ENCODE peak calls at places on chromosome 12, in nine cellular contexts. One of them, this sample, is unnamed.

GRCh38 chr12:2341871-2342270 is 289.1 kb downstream of the CACNA1C start:
- DNase-seq in GM06990: no peak
- DNase-seq in CD8-positive, alpha-beta memory T cell: no peak
- DNase-seq in GM10248: no peak
- DNase-seq in HFFc6: peak; percentile 67
- DNase-seq in CD4-positive, CD25-positive, alpha-beta regulatory T cell: no peak
- DNase-seq in left ventricle myocardium inferior: no peak
- DNase-seq in GM23248: peak; percentile 87
- DNase-seq in type B pancreatic cell: no peak
- DNase-seq in this sample: no peak

GRCh38 chr12:47328831-47329545 is 249.2 kb upstream of the AMIGO2 start:
- DNase-seq in HFFc6: peak; percentile 58
- DNase-seq in CD8-positive, alpha-beta memory T cell: no peak
- DNase-seq in CD4-positive, CD25-positive, alpha-beta regulatory T cell: no peak
- DNase-seq in type B pancreatic cell: no peak
- DNase-seq in GM10248: no peak
- DNase-seq in GM23248: peak; percentile 79
- DNase-seq in GM06990: no peak
- DNase-seq in left ventricle myocardium inferior: no peak
- DNase-seq in this sample: no peak

GRCh38 chr12:22971771-22972191 is 346.8 kb downstream of the ETNK1 start:
- DNase-seq in CD8-positive, alpha-beta memory T cell: no peak
- DNase-seq in CD4-positive, CD25-positive, alpha-beta regulatory T cell: no peak
- DNase-seq in GM06990: no peak
- DNase-seq in HFFc6: no peak
- DNase-seq in left ventricle myocardium inferior: no peak
- DNase-seq in GM10248: no peak
- DNase-seq in GM23248: peak; percentile 39
- DNase-seq in type B pancreatic cell: no peak
- DNase-seq in this sample: no peak

GRCh38 chr12:15443611-15444010 is 121.3 kb downstream of the PTPRO start:
- DNase-seq in left ventricle myocardium inferior: no peak
- DNase-seq in GM06990: no peak
- DNase-seq in GM23248: no peak
- DNase-seq in CD4-positive, CD25-positive, alpha-beta regulatory T cell: no peak
- DNase-seq in type B pancreatic cell: no peak
- DNase-seq in GM10248: no peak
- DNase-seq in CD8-positive, alpha-beta memory T cell: no peak
- DNase-seq in HFFc6: no peak
- DNase-seq in this sample: no peak

GRCh38 chr12:31732926-31733548 is 4.2 kb upstream of the AMN1 start:
- DNase-seq in HFFc6: peak; percentile 82
- DNase-seq in GM06990: peak; percentile 40
- DNase-seq in type B pancreatic cell: no peak
- DNase-seq in CD8-positive, alpha-beta memory T cell: no peak
- DNase-seq in GM23248: peak; percentile 83
- DNase-seq in left ventricle myocardium inferior: no peak
- DNase-seq in GM10248: no peak
- DNase-seq in CD4-positive, CD25-positive, alpha-beta regulatory T cell: no peak
- DNase-seq in this sample: no peak

GRCh38 chr12:71282020-71282419 is 124.2 kb upstream of the TSPAN8 start:
- DNase-seq in GM23248: no peak
- DNase-seq in CD4-positive, CD25-positive, alpha-beta regulatory T cell: no peak
- DNase-seq in HFFc6: no peak
- DNase-seq in GM10248: no peak
- DNase-seq in GM06990: no peak
- DNase-seq in type B pancreatic cell: no peak
- DNase-seq in CD8-positive, alpha-beta memory T cell: no peak
- DNase-seq in left ventricle myocardium inferior: no peak
- DNase-seq in this sample: no peak

GRCh38 chr12:100572184-100572583 is 1.3 kb upstream of the GAS2L3 start:
- DNase-seq in GM06990: no peak
- DNase-seq in CD8-positive, alpha-beta memory T cell: no peak
- DNase-seq in HFFc6: no peak
- DNase-seq in GM10248: no peak
- DNase-seq in left ventricle myocardium inferior: no peak
- DNase-seq in GM23248: no peak
- DNase-seq in CD4-positive, CD25-positive, alpha-beta regulatory T cell: no peak
- DNase-seq in type B pancreatic cell: no peak
- DNase-seq in this sample: no peak

GRCh38 chr12:76784600-76785051 is 20.7 kb downstream of the ZDHHC17 start:
- DNase-seq in GM10248: no peak
- DNase-seq in CD8-positive, alpha-beta memory T cell: no peak
- DNase-seq in GM23248: peak; percentile 88
- DNase-seq in left ventricle myocardium inferior: no peak
- DNase-seq in CD4-positive, CD25-positive, alpha-beta regulatory T cell: no peak
- DNase-seq in type B pancreatic cell: no peak
- DNase-seq in GM06990: no peak
- DNase-seq in HFFc6: peak; percentile 55
- DNase-seq in this sample: no peak

GRCh38 chr12:14874882-14875281 is 10.8 kb downstream of the MGP start:
- DNase-seq in GM10248: no peak
- DNase-seq in GM23248: peak; percentile 9
- DNase-seq in left ventricle myocardium inferior: no peak
- DNase-seq in HFFc6: no peak
- DNase-seq in GM06990: no peak
- DNase-seq in type B pancreatic cell: no peak
- DNase-seq in CD8-positive, alpha-beta memory T cell: no peak
- DNase-seq in CD4-positive, CD25-positive, alpha-beta regulatory T cell: no peak
- DNase-seq in this sample: no peak

GRCh38 chr12:113318046-113318656 is 16.8 kb downstream of the SLC8B1 start:
- DNase-seq in type B pancreatic cell: no peak
- DNase-seq in GM06990: no peak
- DNase-seq in CD4-positive, CD25-positive, alpha-beta regulatory T cell: no peak
- DNase-seq in HFFc6: no peak
- DNase-seq in GM23248: no peak
- DNase-seq in CD8-positive, alpha-beta memory T cell: no peak
- DNase-seq in GM10248: no peak
- DNase-seq in left ventricle myocardium inferior: no peak
- DNase-seq in this sample: no peak

GRCh38 chr12:124487065-124487833 is 80.2 kb downstream of the NCOR2 start:
- DNase-seq in GM10248: no peak
- DNase-seq in type B pancreatic cell: no peak
- DNase-seq in GM06990: no peak
- DNase-seq in HFFc6: no peak
- DNase-seq in CD4-positive, CD25-positive, alpha-beta regulatory T cell: no peak
- DNase-seq in CD8-positive, alpha-beta memory T cell: no peak
- DNase-seq in left ventricle myocardium inferior: peak; percentile 61
- DNase-seq in GM23248: no peak
- DNase-seq in this sample: no peak

GRCh38 chr12:32586390-32586789 is 92.7 kb upstream of the DNM1L start:
- DNase-seq in GM23248: peak; percentile 64
- DNase-seq in CD4-positive, CD25-positive, alpha-beta regulatory T cell: no peak
- DNase-seq in left ventricle myocardium inferior: no peak
- DNase-seq in GM06990: no peak
- DNase-seq in type B pancreatic cell: no peak
- DNase-seq in HFFc6: no peak
- DNase-seq in GM10248: no peak
- DNase-seq in CD8-positive, alpha-beta memory T cell: no peak
- DNase-seq in this sample: no peak

GRCh38 chr12:58489394-58489793 is 430.9 kb downstream of the LRIG3 start:
- DNase-seq in GM06990: no peak
- DNase-seq in GM23248: no peak
- DNase-seq in HFFc6: no peak
- DNase-seq in CD8-positive, alpha-beta memory T cell: no peak
- DNase-seq in left ventricle myocardium inferior: no peak
- DNase-seq in GM10248: no peak
- DNase-seq in type B pancreatic cell: no peak
- DNase-seq in CD4-positive, CD25-positive, alpha-beta regulatory T cell: no peak
- DNase-seq in this sample: no peak

This sample was measured in GM13977.